ENCODE peak calls at places on chromosomes 1 and 21, in five cellular contexts. One of them, this sample, is unnamed.

GRCh38 chr1:151494741-151495281 is 16.4 kb upstream of the CGN start:
- DNase-seq in stimulated activated CD8-positive, alpha-beta memory T cell treated with anti-CD3 and anti-CD28 coated beads, Interleukin-7, amount 100 ng/mL, for 1 hour: no peak
- DNase-seq in cardiac muscle cell: peak
- DNase-seq in memory B cell: no peak
- DNase-seq in neural progenitor cell: peak
- DNase-seq in this sample: no peak

GRCh38 chr1:116453906-116454305 is 80.9 kb downstream of the ATP1A1 start:
- DNase-seq in cardiac muscle cell: no peak
- DNase-seq in stimulated activated CD8-positive, alpha-beta memory T cell treated with anti-CD3 and anti-CD28 coated beads, Interleukin-7, amount 100 ng/mL, for 1 hour: no peak
- DNase-seq in neural progenitor cell: peak
- DNase-seq in memory B cell: no peak
- DNase-seq in this sample: no peak

GRCh38 chr1:7104053-7104738 is 318.9 kb downstream of the CAMTA1 start:
- DNase-seq in memory B cell: no peak
- DNase-seq in stimulated activated CD8-positive, alpha-beta memory T cell treated with anti-CD3 and anti-CD28 coated beads, Interleukin-7, amount 100 ng/mL, for 1 hour: no peak
- DNase-seq in neural progenitor cell: peak
- DNase-seq in cardiac muscle cell: no peak
- DNase-seq in this sample: peak

GRCh38 chr1:47758341-47759237 is 238.6 kb downstream of the TRABD2B start:
- DNase-seq in memory B cell: no peak
- DNase-seq in neural progenitor cell: no peak
- DNase-seq in cardiac muscle cell: peak
- DNase-seq in stimulated activated CD8-positive, alpha-beta memory T cell treated with anti-CD3 and anti-CD28 coated beads, Interleukin-7, amount 100 ng/mL, for 1 hour: no peak
- DNase-seq in this sample: peak

GRCh38 chr21:32378956-32379355 is 13.9 kb downstream of the URB1 start:
- DNase-seq in stimulated activated CD8-positive, alpha-beta memory T cell treated with anti-CD3 and anti-CD28 coated beads, Interleukin-7, amount 100 ng/mL, for 1 hour: no peak
- DNase-seq in memory B cell: no peak
- DNase-seq in cardiac muscle cell: no peak
- DNase-seq in neural progenitor cell: no peak
- DNase-seq in this sample: no peak

GRCh38 chr1:9894115-9894514 is 16.0 kb downstream of the CTNNBIP1 start:
- DNase-seq in neural progenitor cell: no peak
- DNase-seq in stimulated activated CD8-positive, alpha-beta memory T cell treated with anti-CD3 and anti-CD28 coated beads, Interleukin-7, amount 100 ng/mL, for 1 hour: no peak
- DNase-seq in memory B cell: no peak
- DNase-seq in cardiac muscle cell: no peak
- DNase-seq in this sample: no peak

GRCh38 chr1:231199868-231200267 is 38.0 kb downstream of the TRIM67 start:
- DNase-seq in cardiac muscle cell: no peak
- DNase-seq in stimulated activated CD8-positive, alpha-beta memory T cell treated with anti-CD3 and anti-CD28 coated beads, Interleukin-7, amount 100 ng/mL, for 1 hour: no peak
- DNase-seq in neural progenitor cell: no peak
- DNase-seq in memory B cell: no peak
- DNase-seq in this sample: no peak

GRCh38 chr1:179926494-179927205 is 28.0 kb upstream of the CEP350 start:
- DNase-seq in neural progenitor cell: no peak
- DNase-seq in stimulated activated CD8-positive, alpha-beta memory T cell treated with anti-CD3 and anti-CD28 coated beads, Interleukin-7, amount 100 ng/mL, for 1 hour: no peak
- DNase-seq in memory B cell: no peak
- DNase-seq in cardiac muscle cell: peak
- DNase-seq in this sample: no peak

GRCh38 chr1:35181790-35182455 is 11.0 kb downstream of the SFPQ start:
- DNase-seq in memory B cell: no peak
- DNase-seq in cardiac muscle cell: no peak
- DNase-seq in neural progenitor cell: no peak
- DNase-seq in stimulated activated CD8-positive, alpha-beta memory T cell treated with anti-CD3 and anti-CD28 coated beads, Interleukin-7, amount 100 ng/mL, for 1 hour: no peak
- DNase-seq in this sample: no peak

GRCh38 chr21:42381347-42381984 is 14.4 kb downstream of the TMPRSS3 start:
- DNase-seq in memory B cell: no peak
- DNase-seq in stimulated activated CD8-positive, alpha-beta memory T cell treated with anti-CD3 and anti-CD28 coated beads, Interleukin-7, amount 100 ng/mL, for 1 hour: no peak
- DNase-seq in neural progenitor cell: peak
- DNase-seq in cardiac muscle cell: peak
- DNase-seq in this sample: peak

GRCh38 chr1:108085628-108086027 is 114.5 kb downstream of the SLC25A24 start:
- DNase-seq in stimulated activated CD8-positive, alpha-beta memory T cell treated with anti-CD3 and anti-CD28 coated beads, Interleukin-7, amount 100 ng/mL, for 1 hour: no peak
- DNase-seq in memory B cell: no peak
- DNase-seq in neural progenitor cell: no peak
- DNase-seq in cardiac muscle cell: no peak
- DNase-seq in this sample: no peak

GRCh38 chr1:240888039-240888786 is 276.3 kb upstream of the GREM2 start:
- DNase-seq in memory B cell: peak
- DNase-seq in neural progenitor cell: peak
- DNase-seq in stimulated activated CD8-positive, alpha-beta memory T cell treated with anti-CD3 and anti-CD28 coated beads, Interleukin-7, amount 100 ng/mL, for 1 hour: no peak
- DNase-seq in cardiac muscle cell: no peak
- DNase-seq in this sample: peak

GRCh38 chr1:6098303-6099215 is 52.9 kb downstream of the KCNAB2 start:
- DNase-seq in neural progenitor cell: no peak
- DNase-seq in stimulated activated CD8-positive, alpha-beta memory T cell treated with anti-CD3 and anti-CD28 coated beads, Interleukin-7, amount 100 ng/mL, for 1 hour: no peak
- DNase-seq in cardiac muscle cell: peak
- DNase-seq in memory B cell: no peak
- DNase-seq in this sample: no peak

GRCh38 chr1:52629021-52629643 is 3.8 kb upstream of the SHISAL2A start:
- DNase-seq in stimulated activated CD8-positive, alpha-beta memory T cell treated with anti-CD3 and anti-CD28 coated beads, Interleukin-7, amount 100 ng/mL, for 1 hour: no peak
- DNase-seq in neural progenitor cell: peak
- DNase-seq in cardiac muscle cell: no peak
- DNase-seq in memory B cell: no peak
- DNase-seq in this sample: peak

GRCh38 chr1:203124546-203125317 is 2.8 kb upstream of the ADORA1 start:
- DNase-seq in memory B cell: no peak
- DNase-seq in cardiac muscle cell: no peak
- DNase-seq in stimulated activated CD8-positive, alpha-beta memory T cell treated with anti-CD3 and anti-CD28 coated beads, Interleukin-7, amount 100 ng/mL, for 1 hour: no peak
- DNase-seq in neural progenitor cell: no peak
- DNase-seq in this sample: no peak